ENCODE peak calls at places on chromosomes 6 and 20, in nine cellular contexts. One of them, this sample, is unnamed.
A peak's percentile ranks its signal among the peaks of the same experiment; 100 is the strongest.

GRCh38 chr6:6270948-6271347 is 49.5 kb downstream of the F13A1 start:
- DNase-seq in upper lobe of left lung: no peak
- DNase-seq in activated CD8-positive, alpha-beta T cell treated with anti-CD3 and anti-CD28 coated beads for 36 hours: no peak
- DNase-seq in MCF 10A: no peak
- DNase-seq in heart left ventricle: no peak
- DNase-seq in A549: no peak
- DNase-seq in hepatocyte: no peak
- DNase-seq in BJ: no peak
- DNase-seq in mucosa of descending colon: no peak
- DNase-seq in this sample: no peak

GRCh38 chr6:25014806-25015560 is 79.2 kb upstream of the RIPOR2 start:
- DNase-seq in BJ: peak; percentile 73
- DNase-seq in A549: no peak
- DNase-seq in MCF 10A: peak; percentile 81
- DNase-seq in mucosa of descending colon: no peak
- DNase-seq in activated CD8-positive, alpha-beta T cell treated with anti-CD3 and anti-CD28 coated beads for 36 hours: peak; percentile 56
- DNase-seq in heart left ventricle: no peak
- DNase-seq in upper lobe of left lung: no peak
- DNase-seq in hepatocyte: peak; percentile 51
- DNase-seq in this sample: no peak

GRCh38 chr6:37019065-37019450 is 13.6 kb downstream of the FGD2 start:
- DNase-seq in activated CD8-positive, alpha-beta T cell treated with anti-CD3 and anti-CD28 coated beads for 36 hours: no peak
- DNase-seq in BJ: no peak
- DNase-seq in A549: no peak
- DNase-seq in mucosa of descending colon: no peak
- DNase-seq in heart left ventricle: no peak
- DNase-seq in hepatocyte: no peak
- DNase-seq in MCF 10A: peak; percentile 81
- DNase-seq in upper lobe of left lung: no peak
- DNase-seq in this sample: no peak

GRCh38 chr6:139296927-139297326 is 5.1 kb upstream of the TXLNB start:
- DNase-seq in activated CD8-positive, alpha-beta T cell treated with anti-CD3 and anti-CD28 coated beads for 36 hours: no peak
- DNase-seq in hepatocyte: no peak
- DNase-seq in BJ: no peak
- DNase-seq in mucosa of descending colon: no peak
- DNase-seq in heart left ventricle: no peak
- DNase-seq in upper lobe of left lung: no peak
- DNase-seq in MCF 10A: no peak
- DNase-seq in A549: no peak
- DNase-seq in this sample: no peak

GRCh38 chr20:14193885-14194284 is 143.5 kb downstream of the FLRT3 start:
- DNase-seq in hepatocyte: no peak
- DNase-seq in A549: peak; percentile 9
- DNase-seq in MCF 10A: peak; percentile 17
- DNase-seq in activated CD8-positive, alpha-beta T cell treated with anti-CD3 and anti-CD28 coated beads for 36 hours: no peak
- DNase-seq in upper lobe of left lung: no peak
- DNase-seq in heart left ventricle: no peak
- DNase-seq in mucosa of descending colon: no peak
- DNase-seq in BJ: no peak
- DNase-seq in this sample: no peak

GRCh38 chr6:67870321-67870720 is 764.8 kb upstream of the ADGRB3 start:
- DNase-seq in hepatocyte: no peak
- DNase-seq in activated CD8-positive, alpha-beta T cell treated with anti-CD3 and anti-CD28 coated beads for 36 hours: no peak
- DNase-seq in BJ: no peak
- DNase-seq in MCF 10A: no peak
- DNase-seq in mucosa of descending colon: no peak
- DNase-seq in heart left ventricle: no peak
- DNase-seq in upper lobe of left lung: no peak
- DNase-seq in A549: no peak
- DNase-seq in this sample: no peak

GRCh38 chr20:61192254-61192950 is 59.7 kb upstream of the CDH4 start:
- DNase-seq in A549: no peak
- DNase-seq in mucosa of descending colon: no peak
- DNase-seq in upper lobe of left lung: no peak
- DNase-seq in BJ: no peak
- DNase-seq in hepatocyte: no peak
- DNase-seq in heart left ventricle: no peak
- DNase-seq in activated CD8-positive, alpha-beta T cell treated with anti-CD3 and anti-CD28 coated beads for 36 hours: no peak
- DNase-seq in MCF 10A: no peak
- DNase-seq in this sample: no peak

GRCh38 chr6:57226221-57226620 is 4.1 kb upstream of the RAB23 start:
- DNase-seq in mucosa of descending colon: no peak
- DNase-seq in BJ: no peak
- DNase-seq in A549: no peak
- DNase-seq in heart left ventricle: no peak
- DNase-seq in activated CD8-positive, alpha-beta T cell treated with anti-CD3 and anti-CD28 coated beads for 36 hours: no peak
- DNase-seq in hepatocyte: no peak
- DNase-seq in MCF 10A: no peak
- DNase-seq in upper lobe of left lung: no peak
- DNase-seq in this sample: no peak

GRCh38 chr6:28766426-28766825 is 157.4 kb downstream of the TRIM27 start:
- DNase-seq in BJ: no peak
- DNase-seq in mucosa of descending colon: no peak
- DNase-seq in hepatocyte: no peak
- DNase-seq in heart left ventricle: no peak
- DNase-seq in activated CD8-positive, alpha-beta T cell treated with anti-CD3 and anti-CD28 coated beads for 36 hours: no peak
- DNase-seq in upper lobe of left lung: no peak
- DNase-seq in A549: no peak
- DNase-seq in MCF 10A: no peak
- DNase-seq in this sample: no peak

GRCh38 chr20:46600286-46600752 is 49.9 kb upstream of the OCSTAMP start:
- DNase-seq in MCF 10A: no peak
- DNase-seq in upper lobe of left lung: no peak
- DNase-seq in heart left ventricle: no peak
- DNase-seq in mucosa of descending colon: no peak
- DNase-seq in activated CD8-positive, alpha-beta T cell treated with anti-CD3 and anti-CD28 coated beads for 36 hours: no peak
- DNase-seq in hepatocyte: no peak
- DNase-seq in BJ: no peak
- DNase-seq in A549: no peak
- DNase-seq in this sample: no peak

GRCh38 chr6:39366875-39367618 is 44.5 kb upstream of the KCNK16 start:
- DNase-seq in activated CD8-positive, alpha-beta T cell treated with anti-CD3 and anti-CD28 coated beads for 36 hours: no peak
- DNase-seq in upper lobe of left lung: no peak
- DNase-seq in mucosa of descending colon: no peak
- DNase-seq in A549: no peak
- DNase-seq in MCF 10A: no peak
- DNase-seq in hepatocyte: no peak
- DNase-seq in heart left ventricle: no peak
- DNase-seq in BJ: no peak
- DNase-seq in this sample: no peak

GRCh38 chr20:36752582-36752981 is 6.7 kb upstream of the NDRG3 start:
- DNase-seq in BJ: no peak
- DNase-seq in mucosa of descending colon: no peak
- DNase-seq in heart left ventricle: no peak
- DNase-seq in A549: no peak
- DNase-seq in activated CD8-positive, alpha-beta T cell treated with anti-CD3 and anti-CD28 coated beads for 36 hours: no peak
- DNase-seq in upper lobe of left lung: no peak
- DNase-seq in MCF 10A: no peak
- DNase-seq in hepatocyte: no peak
- DNase-seq in this sample: no peak

GRCh38 chr6:84455630-84456029 is 228.2 kb upstream of the CEP162 start:
- DNase-seq in hepatocyte: no peak
- DNase-seq in mucosa of descending colon: no peak
- DNase-seq in A549: no peak
- DNase-seq in MCF 10A: no peak
- DNase-seq in BJ: no peak
- DNase-seq in activated CD8-positive, alpha-beta T cell treated with anti-CD3 and anti-CD28 coated beads for 36 hours: no peak
- DNase-seq in heart left ventricle: no peak
- DNase-seq in upper lobe of left lung: no peak
- DNase-seq in this sample: no peak

GRCh38 chr6:105601541-105602174 is 198.8 kb upstream of the PREP start:
- DNase-seq in BJ: peak; percentile 95
- DNase-seq in upper lobe of left lung: peak; percentile 75
- DNase-seq in MCF 10A: peak; percentile 99
- DNase-seq in A549: peak; percentile 51
- DNase-seq in heart left ventricle: peak; percentile 53
- DNase-seq in activated CD8-positive, alpha-beta T cell treated with anti-CD3 and anti-CD28 coated beads for 36 hours: peak; percentile 55
- DNase-seq in mucosa of descending colon: peak; percentile 43
- DNase-seq in hepatocyte: peak; percentile 28
- DNase-seq in this sample: no peak

GRCh38 chr20:62916703-62917476 is 9.4 kb downstream of the DIDO1 start:
- DNase-seq in mucosa of descending colon: no peak
- DNase-seq in hepatocyte: no peak
- DNase-seq in BJ: no peak
- DNase-seq in upper lobe of left lung: no peak
- DNase-seq in MCF 10A: peak; percentile 21
- DNase-seq in heart left ventricle: no peak
- DNase-seq in A549: no peak
- DNase-seq in activated CD8-positive, alpha-beta T cell treated with anti-CD3 and anti-CD28 coated beads for 36 hours: no peak
- DNase-seq in this sample: no peak

GRCh38 chr20:1185781-1186334 is 1.1 kb upstream of the TMEM74B start:
- DNase-seq in hepatocyte: peak; percentile 80
- DNase-seq in activated CD8-positive, alpha-beta T cell treated with anti-CD3 and anti-CD28 coated beads for 36 hours: peak; percentile 72
- DNase-seq in mucosa of descending colon: no peak
- DNase-seq in A549: peak; percentile 81
- DNase-seq in heart left ventricle: no peak
- DNase-seq in MCF 10A: peak; percentile 40
- DNase-seq in upper lobe of left lung: peak; percentile 36
- DNase-seq in BJ: no peak
- DNase-seq in this sample: no peak

DNA sequence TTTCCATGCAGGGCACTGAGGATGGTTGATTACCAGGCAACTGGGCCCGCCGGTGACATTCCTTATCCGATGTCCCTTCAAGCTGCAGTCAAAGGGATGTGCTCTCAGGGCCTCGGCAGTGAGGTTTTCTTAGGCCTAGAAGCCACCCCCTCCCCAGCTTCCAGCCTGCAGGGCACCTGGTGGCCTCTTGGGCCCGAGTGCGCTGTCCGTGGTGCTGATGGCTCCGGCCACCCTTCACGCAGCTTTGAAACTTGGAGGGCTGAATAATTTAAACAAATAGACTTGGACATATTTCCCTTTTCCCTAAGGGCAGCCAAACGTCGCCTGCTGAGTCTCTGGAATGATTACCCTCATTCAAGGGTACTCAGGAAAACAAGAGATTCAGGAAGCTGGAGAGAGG is 8.9 kb upstream of the MLN start:
- DNase-seq in upper lobe of left lung: peak; percentile 31
- DNase-seq in mucosa of descending colon: peak; percentile 35
- DNase-seq in activated CD8-positive, alpha-beta T cell treated with anti-CD3 and anti-CD28 coated beads for 36 hours: peak; percentile 58
- DNase-seq in heart left ventricle: no peak
- DNase-seq in MCF 10A: peak; percentile 51
- DNase-seq in BJ: no peak
- DNase-seq in hepatocyte: peak; percentile 85
- DNase-seq in A549: peak; percentile 39
- DNase-seq in this sample: peak; percentile 17
- TF ChIP-seq CTCF in upper lobe of left lung: peak; percentile 47
- TF ChIP-seq CTCF in mucosa of descending colon: no peak
- TF ChIP-seq CTCF in activated CD8-positive, alpha-beta T cell treated with anti-CD3 and anti-CD28 coated beads for 36 hours: no peak
- TF ChIP-seq CTCF in heart left ventricle: peak; percentile 51
- TF ChIP-seq CTCF in MCF 10A: peak; percentile 9
- TF ChIP-seq CTCF in BJ: peak; percentile 53
- TF ChIP-seq CTCF in hepatocyte: no peak
- TF ChIP-seq CTCF in A549: no peak
- TF ChIP-seq CTCF in this sample: peak; percentile 51

GRCh38 chr6:160162167-160162566 is 40.6 kb downstream of the SLC22A1 start:
- DNase-seq in MCF 10A: no peak
- DNase-seq in mucosa of descending colon: no peak
- DNase-seq in hepatocyte: no peak
- DNase-seq in activated CD8-positive, alpha-beta T cell treated with anti-CD3 and anti-CD28 coated beads for 36 hours: no peak
- DNase-seq in BJ: no peak
- DNase-seq in upper lobe of left lung: no peak
- DNase-seq in A549: no peak
- DNase-seq in heart left ventricle: no peak
- DNase-seq in this sample: no peak

GRCh38 chr6:160163425-160163824 is 41.8 kb downstream of the SLC22A1 start:
- DNase-seq in MCF 10A: no peak
- DNase-seq in hepatocyte: no peak
- DNase-seq in upper lobe of left lung: no peak
- DNase-seq in mucosa of descending colon: no peak
- DNase-seq in BJ: no peak
- DNase-seq in A549: no peak
- DNase-seq in activated CD8-positive, alpha-beta T cell treated with anti-CD3 and anti-CD28 coated beads for 36 hours: no peak
- DNase-seq in heart left ventricle: no peak
- DNase-seq in this sample: no peak

GRCh38 chr6:160161647-160161986 is 40.0 kb downstream of the SLC22A1 start:
- DNase-seq in mucosa of descending colon: peak; percentile 41
- DNase-seq in A549: no peak
- DNase-seq in hepatocyte: no peak
- DNase-seq in activated CD8-positive, alpha-beta T cell treated with anti-CD3 and anti-CD28 coated beads for 36 hours: no peak
- DNase-seq in upper lobe of left lung: no peak
- DNase-seq in BJ: no peak
- DNase-seq in heart left ventricle: no peak
- DNase-seq in MCF 10A: no peak
- DNase-seq in this sample: no peak

GRCh38 chr6:160160929-160161646 is 39.5 kb downstream of the SLC22A1 start:
- DNase-seq in activated CD8-positive, alpha-beta T cell treated with anti-CD3 and anti-CD28 coated beads for 36 hours: no peak
- DNase-seq in upper lobe of left lung: no peak
- DNase-seq in BJ: no peak
- DNase-seq in MCF 10A: no peak
- DNase-seq in mucosa of descending colon: no peak
- DNase-seq in heart left ventricle: no peak
- DNase-seq in A549: no peak
- DNase-seq in hepatocyte: no peak
- DNase-seq in this sample: no peak

GRCh38 chr6:160160450-160160849 is 38.8 kb downstream of the SLC22A1 start:
- DNase-seq in MCF 10A: no peak
- DNase-seq in upper lobe of left lung: peak; percentile 37
- DNase-seq in BJ: no peak
- DNase-seq in activated CD8-positive, alpha-beta T cell treated with anti-CD3 and anti-CD28 coated beads for 36 hours: no peak
- DNase-seq in hepatocyte: peak; percentile 58
- DNase-seq in heart left ventricle: no peak
- DNase-seq in mucosa of descending colon: peak; percentile 61
- DNase-seq in A549: no peak
- DNase-seq in this sample: no peak
- TF ChIP-seq CTCF in MCF 10A: no peak
- TF ChIP-seq CTCF in upper lobe of left lung: peak; percentile 28
- TF ChIP-seq CTCF in BJ: no peak
- TF ChIP-seq CTCF in activated CD8-positive, alpha-beta T cell treated with anti-CD3 and anti-CD28 coated beads for 36 hours: no peak
- TF ChIP-seq CTCF in hepatocyte: peak; percentile 31
- TF ChIP-seq CTCF in heart left ventricle: no peak
- TF ChIP-seq CTCF in mucosa of descending colon: no peak
- TF ChIP-seq CTCF in A549: peak; percentile 13
- TF ChIP-seq CTCF in this sample: no peak

DNA sequence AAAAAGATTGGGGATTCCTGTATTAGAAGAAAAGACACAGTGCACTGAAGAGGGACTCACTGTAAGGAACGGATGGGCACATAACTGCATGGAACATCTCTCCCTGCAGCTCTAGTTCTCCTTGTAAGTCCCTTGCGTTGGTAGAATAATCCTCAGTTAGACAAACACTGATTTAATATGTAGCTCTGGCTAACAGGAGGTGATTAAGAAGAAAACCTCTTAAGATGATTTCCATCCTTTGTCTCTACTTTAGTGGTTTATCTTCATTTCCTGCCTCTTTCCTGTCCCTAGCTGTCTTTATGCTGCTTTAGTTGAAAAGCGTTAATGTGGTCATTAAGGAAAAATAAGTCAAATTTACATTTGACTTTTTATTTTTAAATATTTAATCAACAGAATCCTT is 86.6 kb downstream of the SLC16A10 start:
- DNase-seq in mucosa of descending colon: no peak
- DNase-seq in A549: no peak
- DNase-seq in upper lobe of left lung: no peak
- DNase-seq in BJ: no peak
- DNase-seq in MCF 10A: no peak
- DNase-seq in heart left ventricle: no peak
- DNase-seq in activated CD8-positive, alpha-beta T cell treated with anti-CD3 and anti-CD28 coated beads for 36 hours: no peak
- DNase-seq in hepatocyte: no peak
- DNase-seq in this sample: no peak
- TF ChIP-seq CTCF in mucosa of descending colon: no peak
- TF ChIP-seq CTCF in A549: no peak
- TF ChIP-seq CTCF in upper lobe of left lung: no peak
- TF ChIP-seq CTCF in BJ: no peak
- TF ChIP-seq CTCF in MCF 10A: no peak
- TF ChIP-seq CTCF in heart left ventricle: no peak
- TF ChIP-seq CTCF in activated CD8-positive, alpha-beta T cell treated with anti-CD3 and anti-CD28 coated beads for 36 hours: no peak
- TF ChIP-seq CTCF in hepatocyte: no peak
- TF ChIP-seq CTCF in this sample: no peak

GRCh38 chr6:30463651-30464618 is 25.4 kb upstream of the HLA-E start:
- DNase-seq in MCF 10A: no peak
- DNase-seq in heart left ventricle: peak; percentile 79
- DNase-seq in mucosa of descending colon: peak; percentile 69
- DNase-seq in activated CD8-positive, alpha-beta T cell treated with anti-CD3 and anti-CD28 coated beads for 36 hours: peak; percentile 78
- DNase-seq in BJ: no peak
- DNase-seq in A549: no peak
- DNase-seq in hepatocyte: no peak
- DNase-seq in upper lobe of left lung: peak; percentile 70
- DNase-seq in this sample: no peak
- TF ChIP-seq CTCF in MCF 10A: no peak
- TF ChIP-seq CTCF in heart left ventricle: no peak
- TF ChIP-seq CTCF in mucosa of descending colon: no peak
- TF ChIP-seq CTCF in activated CD8-positive, alpha-beta T cell treated with anti-CD3 and anti-CD28 coated beads for 36 hours: no peak
- TF ChIP-seq CTCF in BJ: no peak
- TF ChIP-seq CTCF in A549: no peak
- TF ChIP-seq CTCF in hepatocyte: no peak
- TF ChIP-seq CTCF in upper lobe of left lung: no peak
- TF ChIP-seq CTCF in this sample: no peak